ENCODE peak calls at places on chromosomes 5 and 9, in seven cellular contexts. K is WTC11; F is stimulated activated CD4-positive, alpha-beta T cell treated with anti-CD3 and anti-CD28 coated beads, Interleukin-1b, Interleukin-23, amount 100 ng/mL, for 24 hours; S is upper lobe of right lung; C is choroid plexus epithelial cell; Q is glomerular endothelial cell; O is omental fat pad. I is an unnamed sample.

GRCh38 chr9:92716557-92716956 is 46.6 kb upstream of the IPPK start:
- DNase-seq in K (peak), F (peak), S (peak), C (peak), Q (no peak), O (peak), I (peak)

GRCh38 chr5:141094481-141095262 is at the start of gene PCDHB2:
- DNase-seq in K (peak), F (no peak), S (no peak), C (peak), Q (no peak), O (no peak), I (no peak)

GRCh38 chr5:60712950-60713349 is 13.0 kb upstream of the DEPDC1B start:
- DNase-seq in K (no peak), F (no peak), S (no peak), C (no peak), Q (no peak), O (no peak), I (no peak)

GRCh38 chr5:138339086-138339456 is 1.0 kb downstream of the FAM53C start:
- DNase-seq in K (no peak), F (no peak), S (no peak), C (no peak), Q (no peak), O (no peak), I (peak)

GRCh38 chr9:134525841-134526797 is 115.5 kb upstream of the COL5A1 start:
- DNase-seq in K (no peak), F (no peak), S (peak), C (no peak), Q (no peak), O (no peak), I (no peak)

GRCh38 chr5:72749362-72749997 is 67.0 kb upstream of the TNPO1 start:
- DNase-seq in K (peak), F (no peak), S (no peak), C (no peak), Q (no peak), O (no peak), I (no peak)

GRCh38 chr5:67221487-67222242 is 25.1 kb upstream of the CD180 start:
- DNase-seq in K (no peak), F (no peak), S (no peak), C (no peak), Q (no peak), O (no peak), I (peak)

GRCh38 chr9:69153707-69154521 is 20.2 kb upstream of the TJP2 start:
- DNase-seq in K (no peak), F (no peak), S (no peak), C (no peak), Q (no peak), O (no peak), I (no peak)

GRCh38 chr5:115586525-115587146 is 15.6 kb downstream of the TICAM2 start:
- DNase-seq in K (no peak), F (no peak), S (no peak), C (peak), Q (no peak), O (no peak), I (peak)

GRCh38 chr5:24714757-24715156 is 70.0 kb upstream of the CDH10 start:
- DNase-seq in K (no peak), F (no peak), S (no peak), C (no peak), Q (no peak), O (no peak), I (no peak)

GRCh38 chr5:55897905-55898304 is 46.7 kb downstream of the IL31RA start:
- DNase-seq in K (no peak), F (no peak), S (no peak), C (peak), Q (no peak), O (no peak), I (no peak)

GRCh38 chr5:10737880-10738279 is 23.2 kb downstream of the DAP start:
- DNase-seq in K (no peak), F (no peak), S (no peak), C (no peak), Q (no peak), O (no peak), I (no peak)

GRCh38 chr9:389159-389558 is 174.5 kb downstream of the DOCK8 start:
- DNase-seq in K (no peak), F (no peak), S (no peak), C (no peak), Q (no peak), O (no peak), I (no peak)

GRCh38 chr5:88854769-88855168 is 28.2 kb downstream of the MEF2C start:
- DNase-seq in K (no peak), F (no peak), S (no peak), C (no peak), Q (no peak), O (no peak), I (no peak)

GRCh38 chr5:76601470-76601869 is 21.7 kb downstream of the F2RL2 start:
- DNase-seq in K (no peak), F (no peak), S (no peak), C (peak), Q (peak), O (no peak), I (peak)

GRCh38 chr9:121182976-121183375 is 18.7 kb downstream of the RAB14 start:
- DNase-seq in K (no peak), F (no peak), S (no peak), C (no peak), Q (no peak), O (no peak), I (no peak)

GRCh38 chr5:107670028-107670926 is 460 bp downstream of the EFNA5 start:
- DNase-seq in K (peak), F (no peak), S (peak), C (peak), Q (no peak), O (no peak), I (no peak)

GRCh38 chr9:133990366-133991210 is 1.5 kb downstream of the VAV2 start:
- DNase-seq in K (peak), F (no peak), S (no peak), C (peak), Q (peak), O (peak), I (no peak)

GRCh38 chr9:2271426-2271825 is 256.3 kb downstream of the SMARCA2 start:
- DNase-seq in K (peak), F (no peak), S (no peak), C (peak), Q (peak), O (no peak), I (no peak)

GRCh38 chr5:60382761-60383160 is 317.2 kb downstream of the DEPDC1B start:
- DNase-seq in K (no peak), F (no peak), S (no peak), C (peak), Q (peak), O (no peak), I (no peak)

GRCh38 chr9:135494791-135495559 is 5.5 kb upstream of the MRPS2 start:
- DNase-seq in K (no peak), F (no peak), S (peak), C (no peak), Q (no peak), O (no peak), I (no peak)

GRCh38 chr5:29023541-29023940 is 1985.2 kb upstream of the CDH9 start:
- DNase-seq in K (no peak), F (no peak), S (no peak), C (no peak), Q (no peak), O (no peak), I (no peak)

GRCh38 chr5:102758576-102758975 is 3.5 kb downstream of the PAM start:
- DNase-seq in K (no peak), F (no peak), S (no peak), C (peak), Q (no peak), O (no peak), I (no peak)

GRCh38 chr5:141040093-141040762 is 10.9 kb upstream of the PCDHB1 start:
- DNase-seq in K (peak), F (no peak), S (peak), C (peak), Q (no peak), O (no peak), I (no peak)

GRCh38 chr5:131264453-131265200 is 774 bp downstream of the CDC42SE2 start:
- DNase-seq in K (peak), F (no peak), S (peak), C (peak), Q (no peak), O (no peak), I (peak)

GRCh38 chr5:15286659-15287058 is 213.3 kb upstream of the FBXL7 start:
- DNase-seq in K (no peak), F (no peak), S (no peak), C (peak), Q (no peak), O (no peak), I (no peak)

GRCh38 chr5:157455057-157455456 is 5.0 kb upstream of the NIPAL4 start:
- DNase-seq in K (no peak), F (no peak), S (no peak), C (no peak), Q (no peak), O (no peak), I (no peak)

GRCh38 chr5:113574417-113574816 is 60.9 kb downstream of the YTHDC2 start:
- DNase-seq in K (no peak), F (no peak), S (no peak), C (peak), Q (no peak), O (no peak), I (no peak)

GRCh38 chr5:28926422-28926821 is 1888.0 kb upstream of the CDH9 start:
- DNase-seq in K (no peak), F (no peak), S (no peak), C (no peak), Q (no peak), O (no peak), I (no peak)

GRCh38 chr5:141632650-141633049 is 4.0 kb downstream of the HDAC3 start:
- DNase-seq in K (no peak), F (no peak), S (no peak), C (no peak), Q (no peak), O (no peak), I (no peak)

GRCh38 chr5:171688696-171689495 is 96.7 kb upstream of the SMIM23 start:
- DNase-seq in K (no peak), F (no peak), S (no peak), C (no peak), Q (no peak), O (no peak), I (no peak)

GRCh38 chr5:145903113-145903512 is 30.3 kb upstream of the GRXCR2 start:
- DNase-seq in K (no peak), F (no peak), S (no peak), C (peak), Q (no peak), O (no peak), I (no peak)

GRCh38 chr5:65611524-65611923 is 12.6 kb downstream of the TRIM23 start:
- DNase-seq in K (no peak), F (no peak), S (no peak), C (peak), Q (no peak), O (no peak), I (no peak)

GRCh38 chr5:120413706-120414105 is 50.4 kb upstream of the PRR16 start:
- DNase-seq in K (no peak), F (no peak), S (no peak), C (peak), Q (peak), O (no peak), I (no peak)

GRCh38 chr5:38718874-38719391 is 126.9 kb upstream of the OSMR start:
- DNase-seq in K (no peak), F (no peak), S (no peak), C (peak), Q (no peak), O (no peak), I (no peak)

GRCh38 chr5:74294231-74294705 is 346.3 kb downstream of the ENC1 start:
- DNase-seq in K (no peak), F (no peak), S (no peak), C (peak), Q (no peak), O (no peak), I (no peak)

GRCh38 chr5:38518341-38518740 is 38.1 kb downstream of the LIFR start:
- DNase-seq in K (no peak), F (no peak), S (no peak), C (no peak), Q (no peak), O (no peak), I (no peak)